ENCODE peak calls at places on chromosomes 6 and 20, in seven cellular contexts. I is GM13976; F is activated T-cell treated with anti-CD3 and anti-CD28 coated beads for 4 hours; W is foreskin fibroblast; Y is stromal cell of bone marrow; L is activated T-helper 1 cell treated with anti-CD3 and anti-CD28 coated beads, Interleukin-12 subunit alpha, Interleukin-12 subunit beta, Interleukin-2, Interleukin-4 antibody, amounts not matched to agents 30 ng/mL and 10 ng/mL and 1 ng/mL, durations not matched to agents 14 hours and 24 hours and 36 hours; U is Calu3. B is an unnamed sample.

GRCh38 chr20:1333462-1334369 is 4.8 kb upstream of the SDCBP2 start:
- DNase-seq in W (no peak), F (no peak), I (no peak), U (no peak), L (no peak), Y (no peak), B (no peak)

GRCh38 chr6:166786704-166787293 is 159.7 kb upstream of the RPS6KA2 start:
- DNase-seq in I (peak), L (no peak), W (peak), F (no peak), Y (peak), U (peak), B (peak)

GRCh38 chr6:32190946-32191677 is 1.1 kb upstream of the PBX2 start:
- DNase-seq in F (no peak), L (no peak), Y (no peak), I (no peak), W (no peak), U (no peak), B (no peak)

GRCh38 chr6:57252975-57253374 is 30.9 kb upstream of the RAB23 start:
- DNase-seq in F (no peak), Y (no peak), U (no peak), I (no peak), L (no peak), W (peak), B (no peak)

GRCh38 chr6:108068618-108069017 is 5.9 kb downstream of the OSTM1 start:
- DNase-seq in I (no peak), Y (no peak), F (no peak), L (peak), U (no peak), W (no peak), B (no peak)

GRCh38 chr6:2819891-2820814 is 21.5 kb downstream of the SERPINB1 start:
- DNase-seq in Y (peak), U (no peak), W (no peak), L (no peak), F (no peak), I (no peak), B (no peak)

GRCh38 chr6:106359989-106360409 is 518 bp upstream of the CRYBG1 start:
- DNase-seq in W (no peak), U (no peak), F (no peak), L (no peak), I (no peak), Y (no peak), B (no peak)

GRCh38 chr6:95768539-95768938 is 191.2 kb downstream of the MANEA start:
- DNase-seq in U (peak), F (no peak), I (no peak), L (no peak), W (no peak), Y (no peak), B (no peak)

GRCh38 chr20:59775221-59776055 is 158.0 kb downstream of the SYCP2 start:
- DNase-seq in U (no peak), F (no peak), W (no peak), L (no peak), I (peak), Y (no peak), B (no peak)

GRCh38 chr6:32965901-32966300 is 2.5 kb upstream of the BRD2 start:
- DNase-seq in U (no peak), L (no peak), Y (no peak), W (peak), I (no peak), F (no peak), B (no peak)

GRCh38 chr6:29976588-29977424 is 34.5 kb downstream of the HLA-A start:
- DNase-seq in L (peak), U (peak), W (peak), F (peak), Y (peak), I (peak), B (peak)

GRCh38 chr20:62972270-62973032 is 19.9 kb downstream of the SLC17A9 start:
- DNase-seq in I (peak), U (peak), W (peak), Y (peak), L (peak), F (peak), B (peak)

GRCh38 chr20:4076671-4077070 is 61.3 kb upstream of the RNF24 start:
- DNase-seq in W (peak), L (no peak), Y (peak), I (no peak), F (no peak), U (peak), B (no peak)

GRCh38 chr20:59740621-59741020 is 136.3 kb downstream of the PHACTR3 start:
- DNase-seq in I (no peak), U (no peak), Y (no peak), W (no peak), L (no peak), F (no peak), B (no peak)

GRCh38 chr6:33014841-33015634 is 5.6 kb upstream of the HLA-DOA start:
- DNase-seq in U (peak), L (peak), Y (peak), W (peak), F (peak), I (peak), B (peak)

GRCh38 chr20:62745279-62745958 is 36.8 kb downstream of the NTSR1 start:
- DNase-seq in I (no peak), L (no peak), F (no peak), W (no peak), U (no peak), Y (no peak), B (no peak)

GRCh38 chr6:133236898-133237297 is 4.3 kb upstream of the EYA4 start:
- DNase-seq in I (no peak), Y (peak), W (peak), L (no peak), U (no peak), F (no peak), B (no peak)

GRCh38 chr20:49510562-49511117 is 28.2 kb upstream of the KCNB1 start:
- DNase-seq in I (no peak), Y (peak), F (no peak), U (no peak), W (peak), L (no peak), B (no peak)

GRCh38 chr6:26032387-26033131 is 54.7 kb upstream of the HFE start:
- DNase-seq in F (no peak), Y (no peak), W (peak), U (no peak), I (no peak), L (no peak), B (no peak)

GRCh38 chr6:71602385-71602949 is 283.9 kb upstream of the RIMS1 start:
- DNase-seq in U (peak), W (no peak), Y (peak), F (no peak), I (no peak), L (no peak), B (no peak)

GRCh38 chr6:33677153-33677660 is 34.3 kb downstream of the UQCC2 start:
- DNase-seq in Y (peak), U (no peak), W (peak), F (no peak), I (no peak), L (no peak), B (no peak)

GRCh38 chr6:30988209-30988825 is 4.8 kb downstream of the MUC21 start:
- DNase-seq in W (no peak), U (no peak), Y (no peak), L (no peak), F (no peak), I (no peak), B (no peak)

GRCh38 chr20:58973866-58974265 is 7.2 kb upstream of the NELFCD start:
- DNase-seq in Y (no peak), I (no peak), W (no peak), L (no peak), U (no peak), F (no peak), B (no peak)

GRCh38 chr6:99348823-99349619 is 453 bp downstream of the FAXC start:
- DNase-seq in L (no peak), Y (no peak), F (no peak), U (no peak), I (peak), W (peak), B (no peak)

GRCh38 chr6:31634131-31634530 is 13.6 kb downstream of the PRRC2A start:
- DNase-seq in F (no peak), U (no peak), I (no peak), L (no peak), W (peak), Y (no peak), B (no peak)

GRCh38 chr6:85278456-85279035 is 171.3 kb upstream of the NT5E start:
- DNase-seq in W (peak), U (no peak), L (no peak), F (no peak), Y (no peak), I (no peak), B (no peak)

GRCh38 chr6:148059869-148060268 is 282.8 kb upstream of the SASH1 start:
- DNase-seq in F (no peak), L (no peak), U (no peak), W (no peak), Y (no peak), I (no peak), B (no peak)

GRCh38 chr6:90274481-90275030 is 22.1 kb downstream of the BACH2 start:
- DNase-seq in L (peak), I (no peak), U (no peak), F (peak), Y (no peak), W (no peak), B (no peak)

B was measured in NCI-H1105.